ENCODE peak calls at places on chromosomes 6 and 20, in four cellular contexts. S is H1, D is MM.1S, M is HCT116. H is an unnamed sample. For H3K4me1, the result is how much of the 10 kb centered on the place peaks cover.

GRCh38 chr6:135870722-135871121 is 19.2 kb downstream of the PDE7B start:
- DNase-seq in M (no peak), S (no peak), D (no peak), H (no peak)

GRCh38 chr6:153150767-153151440 is 19.8 kb upstream of the RGS17 start:
- DNase-seq in S (no peak), D (no peak), M (no peak), H (no peak)

GRCh38 chr6:10531513-10531912 is 10.4 kb downstream of the GCNT2 start:
- DNase-seq in M (no peak), S (no peak), D (no peak), H (no peak)

GRCh38 chr20:15799871-15800270 is 773.4 kb downstream of the KIF16B start:
- DNase-seq in D (no peak), S (no peak), M (no peak), H (no peak)

GRCh38 chr6:7541175-7542064 is at the start of gene DSP:
- DNase-seq in S (peak), D (peak), M (peak), H (peak)

GRCh38 chr6:170355661-170356060 is 49.1 kb downstream of the FAM120B start:
- DNase-seq in D (no peak), S (no peak), M (no peak), H (no peak)

GRCh38 chr20:9927224-9927623 is 88.3 kb upstream of the PAK5 start:
- DNase-seq in M (no peak), D (no peak), S (no peak), H (no peak)

GRCh38 chr6:112289039-112289566 is 34.7 kb upstream of the LAMA4 start:
- DNase-seq in S (no peak), M (no peak), D (no peak), H (no peak)

GRCh38 chr6:162124710-162125435 is 602.7 kb downstream of the PRKN start:
- DNase-seq in D (no peak), M (no peak), S (no peak), H (no peak)

GRCh38 chr20:16062661-16063591 is 510.3 kb downstream of the KIF16B start:
- DNase-seq in S (no peak), M (no peak), D (no peak), H (no peak)

GRCh38 chr6:87155920-87156600 is 695 bp downstream of the ZNF292 start:
- DNase-seq in M (no peak), S (peak), D (peak), H (peak)

GRCh38 chr6:82084324-82084920 is 163.1 kb downstream of the IBTK start:
- DNase-seq in D (no peak), M (no peak), S (no peak), H (no peak)

GRCh38 chr20:33065785-33066184 is 12.1 kb downstream of the BPIFB3 start:
- DNase-seq in D (no peak), M (no peak), S (no peak), H (no peak)

GRCh38 chr6:44264154-44265002 is 973 bp downstream of the NFKBIE start:
- DNase-seq in S (no peak), M (no peak), D (peak), H (no peak)

GRCh38 chr6:140174509-140174908 is 800.1 kb upstream of the CITED2 start:
- DNase-seq in S (no peak), D (no peak), M (peak), H (peak)

GRCh38 chr6:111602481-111603404 is 2.9 kb downstream of the TRAF3IP2 start:
- DNase-seq in D (no peak), S (no peak), M (no peak), H (peak)

GRCh38 chr6:154386848-154387717 is 30.5 kb upstream of the IPCEF1 start:
- DNase-seq in M (no peak), S (no peak), D (no peak), H (no peak)

GRCh38 chr6:124792386-124792785 is 169.9 kb upstream of the RNF217 start:
- DNase-seq in S (no peak), M (no peak), D (no peak), H (no peak)

GRCh38 chr6:167855825-167856425 is 29.2 kb downstream of the AFDN start:
- DNase-seq in D (no peak), S (no peak), M (peak), H (peak)

GRCh38 chr6:29591677-29592076 is 6.8 kb downstream of the OR2H2 start:
- DNase-seq in D (no peak), S (no peak), M (no peak), H (no peak)

GRCh38 chr6:156720739-156721714 is 56.2 kb upstream of the ARID1B start:
- DNase-seq in D (no peak), M (no peak), S (peak), H (no peak)

GRCh38 chr6:34560366-34561226 is 4.5 kb upstream of the SPDEF start:
- DNase-seq in D (no peak), M (no peak), S (no peak), H (no peak)

GRCh38 chr6:142381845-142382378 is 80.1 kb downstream of the ADGRG6 start:
- DNase-seq in D (no peak), S (no peak), M (no peak), H (no peak)

GRCh38 chr20:5845686-5846651 is 95.8 kb downstream of the SHLD1 start:
- DNase-seq in M (no peak), D (peak), S (no peak), H (no peak)

GRCh38 chr20:39429716-39430115 is 467.6 kb downstream of the DHX35 start:
- DNase-seq in S (no peak), M (no peak), D (no peak), H (no peak)

GRCh38 chr20:36526521-36527011 is 14.8 kb upstream of the MYL9 start:
- DNase-seq in M (no peak), D (no peak), S (no peak), H (no peak)

GRCh38 chr20:11675920-11676617 is 241.6 kb upstream of the BTBD3 start:
- DNase-seq in D (no peak), M (no peak), S (no peak), H (no peak)

GRCh38 chr6:52389626-52390360 is 27.8 kb downstream of the PAQR8 start:
- DNase-seq in D (peak), S (no peak), M (peak), H (no peak)

GRCh38 chr6:97656236-97656635 is 373.2 kb upstream of the MMS22L start:
- DNase-seq in M (no peak), S (no peak), D (no peak), H (no peak)

GRCh38 chr20:39259010-39259803 is 297.1 kb downstream of the DHX35 start:
- DNase-seq in M (no peak), D (peak), S (no peak), H (no peak)

GRCh38 chr6:18388942-18389341 is 1.8 kb downstream of the RNF144B start:
- DNase-seq in D (no peak), M (no peak), S (no peak), H (no peak)

GRCh38 chr6:18387061-18387721 is at the start of gene RNF144B:
- DNase-seq in S (peak), D (peak), M (peak), H (peak)

GRCh38 chr6:18386302-18386976 is 711 bp upstream of the RNF144B start:
- DNase-seq in S (no peak), M (no peak), D (no peak), H (no peak)

GRCh38 chr6:18389479-18389878 is 2.3 kb downstream of the RNF144B start:
- DNase-seq in D (no peak), S (no peak), M (no peak), H (no peak)

DNA sequence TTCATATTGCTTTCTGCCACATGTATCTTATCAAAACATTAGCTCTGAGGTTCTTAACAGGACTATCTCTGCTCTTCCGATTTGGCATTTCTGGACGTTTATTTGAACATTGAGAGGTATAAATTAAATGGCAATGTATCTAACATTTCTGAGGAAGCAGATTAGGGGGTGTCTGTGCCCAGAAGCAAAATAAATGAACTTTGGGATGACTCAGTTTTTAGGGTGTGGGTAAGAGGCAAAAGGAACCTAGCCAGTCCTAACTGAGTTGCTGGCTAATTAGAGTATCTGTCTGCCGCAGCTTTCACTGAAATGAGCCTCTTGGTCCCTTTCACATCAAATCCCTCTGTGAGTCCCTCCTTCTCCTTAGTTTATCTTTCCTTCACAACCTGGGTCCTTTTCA is 1.1 kb downstream of the RNF144B start:
- DNase-seq in D (peak), S (no peak), M (no peak), H (peak)
- H3K4me1 ChIP-seq in D (under half), S (under half), M (under half), H (under half)

GRCh38 chr6:33205172-33206026 is 944 bp downstream of the HSD17B8 start:
- DNase-seq in M (peak), S (no peak), D (peak), H (peak)
- H3K4me3 ChIP-seq in M (peak), S (peak), D (peak), H (peak)

GRCh38 chr6:41970436-41970846 is 28.8 kb upstream of the CCND3 start:
- DNase-seq in D (no peak), S (no peak), M (no peak), H (peak)
- H3K27ac ChIP-seq in D (no peak), S (no peak), M (no peak), H (peak)

DNA sequence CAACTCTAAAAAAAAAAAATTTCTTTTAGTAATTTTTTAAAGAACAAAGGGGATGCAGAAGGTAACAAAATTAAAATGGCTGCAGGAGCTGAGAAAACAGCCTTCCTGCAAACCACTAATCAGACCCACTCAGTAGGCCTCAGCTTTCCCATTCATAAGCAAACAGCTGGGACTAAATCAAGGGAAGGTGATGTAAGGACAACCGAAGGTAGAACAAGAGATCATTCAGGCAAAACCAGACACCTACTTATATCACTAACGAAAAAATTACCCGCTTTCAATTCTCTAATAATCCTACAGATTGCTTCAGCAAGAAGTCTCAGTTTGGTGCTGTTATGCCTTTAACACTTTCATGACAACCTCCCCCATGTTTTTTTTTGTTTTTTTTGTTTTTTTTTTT is 124.0 kb downstream of the ZMYND8 start:
- DNase-seq in M (no peak), D (no peak), S (no peak), H (no peak)
- H3K4me1 ChIP-seq in M (under half), D (under half), S (under half), H (under half)

GRCh38 chr6:100780648-100781047 is 100.5 kb downstream of the ASCC3 start:
- DNase-seq in D (no peak), S (no peak), M (no peak), H (no peak)

GRCh38 chr6:100774681-100775080 is 106.4 kb downstream of the ASCC3 start:
- DNase-seq in M (no peak), D (no peak), S (no peak), H (no peak)

DNA sequence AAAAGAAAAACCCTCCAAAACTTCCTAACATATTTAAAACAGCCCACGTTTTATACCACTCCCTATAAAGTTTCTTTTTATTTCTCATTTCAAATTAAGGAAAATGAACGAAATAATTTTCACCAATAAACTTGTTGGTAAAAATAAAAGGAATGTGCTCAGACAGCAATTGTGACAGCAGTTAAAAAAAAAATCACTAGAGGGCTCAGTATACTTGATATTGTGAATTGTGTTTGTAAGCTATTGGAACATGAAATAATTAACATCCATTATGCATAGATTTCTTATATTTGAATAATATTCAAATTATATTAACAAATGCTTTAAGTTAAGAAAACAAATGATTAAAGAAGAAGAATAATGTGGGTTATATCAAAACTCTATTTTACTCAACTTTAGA is 105.5 kb downstream of the ASCC3 start:
- DNase-seq in M (no peak), S (no peak), D (no peak), H (no peak)
- H3K4me3 ChIP-seq in M (no peak), S (no peak), D (no peak), H (no peak)

GRCh38 chr6:16676978-16677377 is 84.3 kb downstream of the ATXN1 start:
- DNase-seq in D (no peak), M (peak), S (no peak), H (peak)
- H3K27ac ChIP-seq in D (no peak), M (no peak), S (no peak), H (peak)

DNA sequence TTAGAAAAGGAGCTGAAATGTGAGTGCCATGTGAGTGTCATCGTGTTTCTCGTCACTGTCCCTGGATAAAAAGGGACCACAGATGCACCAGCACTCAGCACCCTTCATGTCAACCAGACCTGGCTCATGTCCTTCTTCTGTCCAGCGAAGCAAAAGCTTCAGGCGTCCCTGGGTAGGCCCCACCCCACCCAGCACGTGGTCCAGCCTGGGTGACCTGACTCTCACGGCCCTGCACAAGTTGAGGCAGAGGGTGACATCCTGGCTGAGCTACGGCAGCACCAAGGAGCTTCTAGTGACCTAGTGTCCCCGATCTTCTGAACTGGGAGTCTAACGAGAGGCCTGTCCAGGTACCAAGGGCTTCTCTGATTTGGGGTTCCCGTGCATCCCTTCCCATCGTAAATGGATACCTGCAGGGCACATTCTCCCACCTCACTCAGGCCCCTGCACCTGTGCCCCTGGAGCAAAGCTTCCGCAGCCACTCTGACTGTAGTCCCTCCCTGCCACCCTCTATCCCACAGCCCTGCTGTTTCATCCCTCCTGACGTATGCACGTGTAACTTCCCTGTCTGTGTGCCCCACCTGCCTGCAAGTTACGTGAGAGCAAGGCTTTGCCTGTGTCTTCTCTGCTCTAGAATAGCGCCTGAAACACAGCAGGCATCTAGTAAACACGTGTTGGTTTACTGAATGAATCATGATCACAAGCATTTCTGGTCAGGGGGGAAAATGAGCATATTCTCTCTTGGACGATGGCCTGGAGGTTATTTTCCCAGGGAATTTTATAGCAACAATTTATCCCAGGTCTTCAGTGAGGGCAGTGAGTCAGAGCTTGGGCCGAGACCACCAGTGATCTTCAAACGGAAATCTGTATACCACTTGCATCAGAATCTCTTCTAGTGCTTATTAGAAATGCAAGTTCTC is 38.0 kb downstream of the PSMG4 start:
- DNase-seq in S (no peak), D (no peak), M (no peak), H (peak)
- H3K4me1 ChIP-seq in S (under half), D (under half), M (under half), H (under half)

GRCh38 chr20:1435337-1435699 is 31.3 kb downstream of the NSFL1C start:
- DNase-seq in M (no peak), D (no peak), S (no peak), H (no peak)
- H3K4me3 ChIP-seq in M (no peak), D (no peak), S (no peak), H (no peak)